ENCODE peak calls at places on chromosome 11, in six cellular contexts. J is IMR-90, N is HCT116, S is H1, Q is HepG2, F is K562. L is an unnamed sample.
A peak's percentile ranks its signal among the peaks of the same experiment; 100 is the strongest.

GRCh38 chr11:14642873-14643696 is 519 bp upstream of the PDE3B start:
- DNase-seq in J (no peak), N (no peak), S (no peak), Q (no peak), F (peak; percentile 35), L (no peak)

GRCh38 chr11:71446942-71447688 is 1.1 kb downstream of the DHCR7 start:
- DNase-seq in J (peak; percentile 66), N (no peak), S (no peak), Q (peak; percentile 73), F (no peak), L (peak; percentile 6)

GRCh38 chr11:24705474-24705873 is 208.6 kb downstream of the LUZP2 start:
- DNase-seq in J (no peak), N (no peak), S (no peak), Q (no peak), F (no peak), L (no peak)

GRCh38 chr11:134727636-134728035 is 315.6 kb upstream of the B3GAT1 start:
- DNase-seq in J (no peak), N (no peak), S (no peak), Q (no peak), F (no peak), L (no peak)

GRCh38 chr11:121032546-121032945 is 8.6 kb downstream of the TBCEL start:
- DNase-seq in J (no peak), N (no peak), S (no peak), Q (peak; percentile 21), F (no peak), L (no peak)

GRCh38 chr11:129302386-129303101 is 73.1 kb upstream of the BARX2 start:
- DNase-seq in J (no peak), N (no peak), S (no peak), Q (no peak), F (no peak), L (no peak)

GRCh38 chr11:63918576-63919171 is 1.7 kb upstream of the RCOR2 start:
- DNase-seq in J (no peak), N (no peak), S (no peak), Q (no peak), F (peak; percentile 42), L (no peak)

GRCh38 chr11:117621226-117621625 is 175.8 kb downstream of the DSCAML1 start:
- DNase-seq in J (peak; percentile 18), N (peak; percentile 8), S (no peak), Q (no peak), F (peak; percentile 20), L (peak; percentile 15)

DNA sequence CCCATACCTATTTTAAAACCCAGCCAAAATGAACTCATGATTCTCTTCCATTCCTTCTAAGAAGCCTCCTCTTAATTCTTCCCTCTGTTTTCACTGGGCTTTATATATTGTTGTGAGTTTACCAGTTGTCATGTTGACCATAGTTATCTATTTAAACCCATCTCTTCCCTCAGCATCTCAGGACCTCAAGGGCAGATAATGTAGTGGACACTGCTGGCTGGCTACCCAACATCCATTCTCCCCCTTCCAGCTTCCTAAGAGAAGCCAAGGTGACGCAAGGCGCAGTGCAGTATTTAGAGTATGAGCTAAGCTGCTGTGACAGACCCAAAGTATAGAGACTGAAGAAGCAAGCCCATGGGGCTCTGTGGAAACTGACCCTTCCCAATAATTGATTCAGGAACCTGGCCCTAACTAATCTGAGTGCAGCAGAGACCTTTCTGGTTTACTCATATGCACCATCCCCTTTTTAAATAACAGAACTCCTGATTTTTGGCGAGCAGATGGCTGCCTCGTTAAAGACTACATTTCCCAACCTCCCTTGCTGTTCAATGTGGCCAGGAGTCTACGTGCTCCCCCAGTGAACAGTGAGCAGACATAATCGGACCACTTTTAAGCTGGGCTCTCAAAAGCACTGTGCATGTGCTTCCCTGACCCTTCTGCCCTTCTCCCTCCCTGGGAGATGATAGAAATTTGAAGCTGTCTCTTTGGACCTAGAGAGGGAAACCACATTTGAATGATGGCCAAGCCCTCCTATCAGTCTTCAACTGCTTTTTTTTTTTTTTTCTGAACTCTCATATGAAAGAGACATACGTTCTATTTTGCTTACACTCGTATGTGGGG is 28.1 kb upstream of the CREB3L1 start:
- DNase-seq in J (peak; percentile 67), N (no peak), S (no peak), Q (no peak), F (peak; percentile 79), L (no peak)
- H3K4me2 ChIP-seq in J (no peak overlapping the region), N (peak overlapping the region; percentile 68), S (no peak overlapping the region), Q (peak overlapping the region; percentile 25), F (peak overlapping the region; percentile 51), L (no peak overlapping the region)

GRCh38 chr11:61496602-61497400 is 11.7 kb upstream of the LRRC10B start:
- DNase-seq in J (no peak), N (no peak), S (no peak), Q (no peak), F (no peak), L (no peak)

GRCh38 chr11:61495801-61496601 is 12.5 kb upstream of the LRRC10B start:
- DNase-seq in J (peak; percentile 61), N (no peak), S (no peak), Q (no peak), F (no peak), L (no peak)

GRCh38 chr11:61498767-61499341 is 9.7 kb upstream of the LRRC10B start:
- DNase-seq in J (no peak), N (no peak), S (no peak), Q (no peak), F (peak; percentile 75), L (no peak)

GRCh38 chr11:61497473-61497872 is 11.1 kb upstream of the LRRC10B start:
- DNase-seq in J (no peak), N (no peak), S (no peak), Q (no peak), F (no peak), L (no peak)

GRCh38 chr11:61497876-61498275 is 10.7 kb upstream of the LRRC10B start:
- DNase-seq in J (no peak), N (no peak), S (no peak), Q (no peak), F (no peak), L (no peak)
- TF ChIP-seq POLR2A in J (no peak), N (no peak), S (no peak), Q (no peak), F (no peak), L (no peak)

GRCh38 chr11:35340101-35340500 is 79.3 kb downstream of the SLC1A2 start:
- DNase-seq in J (no peak), N (no peak), S (no peak), Q (no peak), F (no peak), L (no peak)

GRCh38 chr11:35338928-35339327 is 80.4 kb downstream of the SLC1A2 start:
- DNase-seq in J (peak; percentile 33), N (no peak), S (no peak), Q (no peak), F (no peak), L (no peak)

GRCh38 chr11:35335226-35335625 is 84.1 kb downstream of the SLC1A2 start:
- DNase-seq in J (no peak), N (no peak), S (no peak), Q (no peak), F (no peak), L (no peak)

GRCh38 chr11:35337919-35338316 is 81.4 kb downstream of the SLC1A2 start:
- DNase-seq in J (no peak), N (no peak), S (no peak), Q (no peak), F (no peak), L (no peak)

GRCh38 chr11:35337136-35337918 is 82.0 kb downstream of the SLC1A2 start:
- DNase-seq in J (peak; percentile 99), N (peak; percentile 97), S (no peak), Q (peak; percentile 85), F (peak; percentile 55), L (peak; percentile 52)
- H3K9ac ChIP-seq in J (no peak overlapping the region), N (peak overlapping the region; percentile 28), S (no peak overlapping the region), Q (peak overlapping the region; percentile 13), F (no peak overlapping the region), L (no peak overlapping the region)

DNA sequence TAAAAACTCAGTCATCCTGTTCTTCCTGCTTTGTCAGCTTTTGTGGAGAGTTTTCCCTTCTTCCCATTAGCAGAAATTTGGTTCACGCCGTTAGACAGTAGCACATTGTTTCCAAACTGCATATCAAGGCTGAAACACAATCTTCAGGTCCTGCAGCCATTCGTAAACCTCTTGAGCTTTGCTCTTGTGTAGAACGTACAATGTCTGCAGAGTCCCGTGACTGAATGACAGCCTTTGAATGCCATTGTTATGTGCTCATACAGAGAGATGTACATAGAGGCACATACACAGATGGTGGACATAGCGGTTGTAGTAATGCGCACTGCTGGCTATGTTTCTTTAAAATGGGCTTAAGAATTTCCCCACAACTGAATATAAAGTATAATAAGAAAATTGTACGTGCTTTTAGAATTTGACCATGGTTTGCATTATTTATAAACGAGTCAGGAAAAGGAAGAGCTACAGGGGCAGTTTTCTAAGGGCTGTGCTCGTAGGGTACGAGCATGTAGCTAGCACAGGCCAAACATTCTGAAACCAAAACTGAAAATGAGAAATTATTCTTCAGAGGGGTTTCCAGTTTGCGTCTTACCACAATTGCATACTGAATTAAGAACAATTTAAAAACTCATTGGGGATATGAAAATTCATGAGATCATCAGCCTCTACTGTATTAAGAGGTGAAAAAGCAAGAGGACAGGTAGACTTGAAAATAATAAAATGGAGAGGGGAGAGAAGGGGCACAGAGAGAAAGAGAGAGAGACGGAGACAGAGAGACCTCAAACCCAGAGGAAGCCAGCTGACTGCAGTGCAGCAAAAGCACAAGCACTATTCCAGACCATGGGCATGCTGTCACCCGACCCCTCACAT is 310.1 kb downstream of the CADM1 start:
- DNase-seq in J (no peak), N (no peak), S (no peak), Q (peak; percentile 21), F (no peak), L (no peak)
- H3K4me2 ChIP-seq in J (no peak overlapping the region), N (no peak overlapping the region), S (no peak overlapping the region), Q (no peak overlapping the region), F (no peak overlapping the region), L (no peak overlapping the region)

DNA sequence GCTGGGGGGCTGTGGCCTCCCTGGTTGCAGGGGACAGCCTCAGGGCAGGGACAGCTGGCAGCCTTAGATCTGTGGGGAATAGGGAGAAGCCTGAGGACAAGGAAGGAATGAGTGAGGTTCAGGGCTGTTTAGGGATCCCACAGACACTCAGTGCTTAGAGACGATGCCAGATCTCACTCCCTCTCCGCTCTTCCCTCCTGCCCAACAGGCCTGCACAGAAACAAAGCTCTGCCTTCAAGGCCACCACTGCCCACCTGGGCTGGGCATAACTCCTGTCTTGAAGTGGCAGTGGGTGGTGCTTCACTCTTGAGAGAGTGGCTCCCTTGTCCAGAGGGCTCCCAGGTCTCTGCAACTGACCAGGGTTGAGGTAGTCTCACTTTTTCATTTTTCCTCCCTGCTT is 13.1 kb upstream of the CENATAC start:
- DNase-seq in J (no peak), N (no peak), S (no peak), Q (no peak), F (no peak), L (no peak)
- TF ChIP-seq POLR2A in J (no peak), N (no peak), S (no peak), Q (no peak), F (no peak), L (no peak)